ENCODE peak calls at places on chromosomes 5 and 9, in seven cellular contexts. X, S, I, N, W, B and T are unnamed samples.
A peak's percentile ranks its signal among the peaks of the same experiment; 100 is the strongest.

GRCh38 chr5:72141440-72142271 is 34.4 kb downstream of the MAP1B start:
- DNase-seq in X (no peak), S (no peak), I (peak; percentile 19), N (no peak), W (no peak), B (no peak), T (peak; percentile 84)

GRCh38 chr5:97009212-97009898 is 73.5 kb downstream of the LNPEP start:
- DNase-seq in X (peak; percentile 53), S (no peak), I (no peak), N (no peak), W (no peak), B (no peak), T (peak; percentile 13)

GRCh38 chr9:100595391-100596199 is 17.7 kb downstream of the CAVIN4 start:
- DNase-seq in X (peak; percentile 37), S (no peak), I (peak; percentile 42), N (no peak), W (no peak), B (peak; percentile 56), T (peak; percentile 69)

GRCh38 chr5:176172246-176172645 is 66.0 kb upstream of the SIMC1 start:
- DNase-seq in X (no peak), S (no peak), I (no peak), N (no peak), W (no peak), B (no peak), T (no peak)

GRCh38 chr9:78044189-78044588 is 12.6 kb upstream of the GNAQ start:
- DNase-seq in X (no peak), S (no peak), I (no peak), N (no peak), W (no peak), B (no peak), T (no peak)

GRCh38 chr5:180648658-180649296 is 623 bp downstream of the FLT4 start:
- DNase-seq in X (peak; percentile 5), S (no peak), I (peak; percentile 73), N (no peak), W (no peak), B (peak; percentile 33), T (no peak)

GRCh38 chr5:130871346-130872086 is 293.5 kb downstream of the HINT1 start:
- DNase-seq in X (peak; percentile 57), S (no peak), I (peak; percentile 11), N (no peak), W (peak; percentile 1), B (peak; percentile 21), T (peak; percentile 37)

GRCh38 chr5:143446535-143447226 is 43.2 kb upstream of the NR3C1 start:
- DNase-seq in X (peak; percentile 15), S (no peak), I (no peak), N (no peak), W (no peak), B (no peak), T (no peak)

GRCh38 chr5:178261666-178262600 is 29.3 kb upstream of the PHYKPL start:
- DNase-seq in X (no peak), S (no peak), I (no peak), N (no peak), W (no peak), B (no peak), T (no peak)